ENCODE peak calls at places on chromosomes 11 and 22, in four cellular contexts. R is lung, K is sigmoid colon, D is AG04450. L is an unnamed sample.

GRCh38 chr11:102940714-102941588 is 14.6 kb downstream of the MMP13 start:
- DNase-seq in R (no peak), K (no peak), D (peak; percentile 29), L (peak; percentile 28)

GRCh38 chr11:60957188-60957587 is 5.2 kb upstream of the SLC15A3 start:
- DNase-seq in R (no peak), K (no peak), D (no peak), L (no peak)

GRCh38 chr11:32451808-32452207 is 16.5 kb upstream of the WT1 start:
- DNase-seq in R (no peak), K (no peak), D (no peak), L (no peak)

GRCh38 chr22:23684561-23685031 is 6.2 kb upstream of the RGL4 start:
- DNase-seq in R (no peak), K (no peak), D (no peak), L (no peak)

GRCh38 chr11:62122076-62122475 is 1.7 kb upstream of the INCENP start:
- DNase-seq in R (no peak), K (no peak), D (no peak), L (peak; percentile 38)

GRCh38 chr22:19046719-19047609 is 75.2 kb downstream of the DGCR2 start:
- DNase-seq in R (no peak), K (no peak), D (no peak), L (no peak)

GRCh38 chr11:60130496-60130895 is 42.0 kb downstream of the MS4A2 start:
- DNase-seq in R (no peak), K (no peak), D (no peak), L (no peak)

GRCh38 chr11:126080206-126080941 is 17.7 kb upstream of the CDON start:
- DNase-seq in R (no peak), K (no peak), D (no peak), L (no peak)

GRCh38 chr11:93512965-93513667 is 30.1 kb downstream of the SMCO4 start:
- DNase-seq in R (no peak), K (no peak), D (no peak), L (no peak)

GRCh38 chr22:37735054-37735453 is 38.2 kb downstream of the TRIOBP start:
- DNase-seq in R (no peak), K (peak; percentile 75), D (no peak), L (no peak)

GRCh38 chr11:130705670-130706421 is 210.4 kb downstream of the SNX19 start:
- DNase-seq in R (peak; percentile 40), K (no peak), D (no peak), L (no peak)

GRCh38 chr11:27471067-27471587 is 1.5 kb downstream of the LGR4 start:
- DNase-seq in R (no peak), K (no peak), D (no peak), L (no peak)

GRCh38 chr11:122872046-122872445 is 10.5 kb upstream of the JHY start:
- DNase-seq in R (no peak), K (no peak), D (no peak), L (no peak)

GRCh38 chr11:46143049-46143806 is 22.0 kb upstream of the PHF21A start:
- DNase-seq in R (no peak), K (no peak), D (no peak), L (no peak)

GRCh38 chr22:34812631-34813030 is 253.3 kb upstream of the ISX start:
- DNase-seq in R (no peak), K (no peak), D (no peak), L (peak; percentile 6)

GRCh38 chr11:63613517-63614135 is 607 bp downstream of the PLAAT3 start:
- DNase-seq in R (peak; percentile 38), K (peak; percentile 84), D (no peak), L (peak; percentile 66)

GRCh38 chr11:112620621-112621394 is 340.4 kb upstream of the NCAM1 start:
- DNase-seq in R (no peak), K (no peak), D (no peak), L (no peak)

GRCh38 chr11:35943761-35944502 is at the start of gene LDLRAD3:
- DNase-seq in R (peak; percentile 70), K (peak; percentile 91), D (peak; percentile 56), L (peak; percentile 44)

GRCh38 chr11:73439002-73439843 is 63.0 kb downstream of the RELT start:
- DNase-seq in R (no peak), K (no peak), D (no peak), L (no peak)

GRCh38 chr11:13486926-13487660 is 8.7 kb downstream of the PTH start:
- DNase-seq in R (peak; percentile 79), K (no peak), D (no peak), L (no peak)

GRCh38 chr11:81644239-81644840 is 1089.3 kb downstream of the FAM181B start:
- DNase-seq in R (no peak), K (no peak), D (no peak), L (no peak)

GRCh38 chr11:58742140-58742539 is 10.4 kb upstream of the GLYAT start:
- DNase-seq in R (no peak), K (no peak), D (no peak), L (no peak)

GRCh38 chr11:58742981-58743880 is 11.5 kb upstream of the GLYAT start:
- DNase-seq in R (no peak), K (no peak), D (no peak), L (no peak)

GRCh38 chr11:58741127-58741526 is 9.4 kb upstream of the GLYAT start:
- DNase-seq in R (no peak), K (no peak), D (no peak), L (no peak)

GRCh38 chr11:58745705-58746364 is 14.1 kb upstream of the GLYAT start:
- DNase-seq in R (no peak), K (no peak), D (no peak), L (no peak)

DNA sequence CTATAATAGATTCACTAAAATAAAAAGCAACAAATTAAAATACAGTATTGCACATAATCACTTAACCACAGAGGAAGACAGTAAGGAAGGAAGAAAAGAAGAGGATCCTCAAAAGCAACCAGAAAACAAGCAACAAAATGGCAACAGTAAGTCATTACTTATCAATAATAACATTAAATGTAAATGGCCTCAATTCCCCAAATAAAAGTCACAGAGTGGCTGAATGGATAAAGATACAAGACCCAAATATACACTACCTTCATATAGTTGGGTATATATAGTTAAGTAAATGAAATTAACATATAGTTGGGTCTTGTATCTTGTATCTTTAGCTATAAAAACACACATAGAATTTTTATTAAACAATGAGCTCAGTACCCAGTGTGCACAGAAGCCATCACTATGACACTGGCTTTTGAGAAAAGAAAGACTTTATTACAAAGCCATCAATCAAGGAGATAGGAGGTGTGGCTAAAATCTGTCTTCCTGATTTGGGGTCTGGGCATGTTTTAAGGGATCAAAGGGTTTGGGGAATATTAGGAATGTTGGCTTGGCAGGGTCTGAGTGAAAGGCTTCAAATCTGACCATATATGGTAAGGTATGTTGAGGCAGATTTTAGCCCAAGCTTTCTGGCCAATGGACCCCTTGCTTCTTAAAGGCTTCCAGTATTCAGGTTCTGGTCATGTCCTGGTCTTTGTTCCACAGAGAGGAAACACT is 13.4 kb upstream of the GLYAT start:
- DNase-seq in R (no peak), K (no peak), D (no peak), L (no peak)
- H3K9me3 ChIP-seq in R (peaks cover 3% of the 10 kb centered on the region), K (no peaks in the 10 kb centered on the region), D (no peaks in the 10 kb centered on the region), L (no peaks in the 10 kb centered on the region)

GRCh38 chr11:108807262-108807661 is 142.4 kb downstream of the DDX10 start:
- DNase-seq in R (no peak), K (no peak), D (no peak), L (no peak)

GRCh38 chr11:108802492-108802891 is 137.6 kb downstream of the DDX10 start:
- DNase-seq in R (no peak), K (no peak), D (no peak), L (no peak)

GRCh38 chr11:108805030-108805429 is 140.2 kb downstream of the DDX10 start:
- DNase-seq in R (no peak), K (no peak), D (no peak), L (no peak)

DNA sequence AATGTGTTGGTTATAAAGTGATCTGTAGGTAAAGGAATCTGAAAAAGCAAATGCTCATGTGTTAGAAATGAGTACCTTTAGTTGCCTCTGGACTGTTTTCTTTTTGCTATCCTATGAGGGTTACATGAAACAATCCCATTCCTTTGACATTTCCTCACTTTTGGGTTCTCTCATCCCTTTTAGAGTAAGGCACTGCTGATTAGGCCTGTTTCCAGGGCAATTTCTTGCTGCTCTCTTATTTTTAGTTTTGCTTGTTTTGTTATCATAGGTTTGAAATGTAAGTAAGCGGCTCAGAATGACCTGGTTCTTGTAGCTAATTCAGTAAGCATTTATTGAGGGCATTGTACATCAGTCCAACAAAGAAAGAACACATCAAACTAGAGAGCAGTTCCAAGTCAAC is 138.9 kb downstream of the DDX10 start:
- DNase-seq in R (no peak), K (no peak), D (no peak), L (no peak)
- H3K27ac ChIP-seq in R (no peak overlapping the region), K (no peak overlapping the region), D (no peak overlapping the region), L (no peak overlapping the region)

DNA sequence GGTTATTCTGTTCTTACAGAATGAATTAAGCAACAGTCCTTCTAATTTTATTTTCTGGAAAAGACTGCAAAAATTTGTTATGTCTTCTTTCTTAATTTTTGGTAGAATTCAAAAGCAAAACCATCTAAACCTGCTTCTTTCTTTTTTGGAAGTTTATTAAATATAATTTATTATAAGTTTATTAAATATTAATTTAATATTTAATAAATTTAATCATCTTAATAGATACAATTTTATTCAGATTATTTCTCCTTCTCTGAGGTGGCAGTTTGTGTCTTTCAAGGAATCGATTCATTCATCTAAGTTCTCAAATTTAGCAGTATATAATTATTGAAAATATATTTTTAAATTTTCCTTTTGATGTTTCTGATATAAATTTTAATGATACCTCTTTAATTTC is 837.5 kb upstream of the LRRC4C start:
- DNase-seq in R (no peak), K (no peak), D (no peak), L (no peak)
- H3K9me3 ChIP-seq in R (peaks cover 3% of the 10 kb centered on the region), K (no peaks in the 10 kb centered on the region), D (no peaks in the 10 kb centered on the region), L (no peaks in the 10 kb centered on the region)

DNA sequence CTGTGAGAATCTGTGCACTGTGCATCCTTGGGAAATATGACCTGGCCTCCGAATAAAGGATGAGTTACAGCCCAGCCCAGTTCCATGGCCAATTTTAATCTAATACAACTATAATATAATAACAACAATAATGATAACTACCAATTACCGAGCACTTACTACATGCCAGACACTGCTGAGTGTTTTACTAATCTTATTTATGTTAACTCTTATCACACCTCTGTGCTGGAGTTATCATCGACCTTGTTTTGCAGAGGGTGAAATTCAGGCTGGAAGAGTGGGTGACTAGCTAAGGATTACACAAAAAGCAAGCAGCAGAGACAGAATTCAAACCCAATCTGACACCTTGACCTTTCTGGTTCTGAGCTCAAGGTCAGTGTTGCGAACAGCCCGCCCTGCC is 83.9 kb downstream of the GALNT18 start:
- DNase-seq in R (no peak), K (no peak), D (no peak), L (no peak)
- H3K27ac ChIP-seq in R (peak overlapping the region; percentile 35), K (peak overlapping the region; percentile 56), D (no peak overlapping the region), L (no peak overlapping the region)